ENCODE peak calls at places on chromosomes 3 and 15, in six cellular contexts. One of them, this sample, is unnamed.

GRCh38 chr3:112979244-112979832 is 4.4 kb upstream of the CD200R1 start:
- DNase-seq in K562: peak
- DNase-seq in GM12878: no peak
- DNase-seq in GM12892: no peak
- DNase-seq in H1: no peak
- DNase-seq in HepG2: peak
- DNase-seq in this sample: no peak

GRCh38 chr3:117145677-117146076 is 436.1 kb downstream of the TUSC7 start:
- DNase-seq in K562: no peak
- DNase-seq in HepG2: no peak
- DNase-seq in GM12878: no peak
- DNase-seq in H1: no peak
- DNase-seq in GM12892: no peak
- DNase-seq in this sample: no peak

GRCh38 chr3:67349551-67350174 is 304.7 kb downstream of the SUCLG2 start:
- DNase-seq in K562: no peak
- DNase-seq in H1: no peak
- DNase-seq in HepG2: no peak
- DNase-seq in GM12892: no peak
- DNase-seq in GM12878: peak
- DNase-seq in this sample: no peak

GRCh38 chr3:15330031-15330596 is 2.3 kb downstream of the SH3BP5 start:
- DNase-seq in H1: no peak
- DNase-seq in HepG2: no peak
- DNase-seq in K562: no peak
- DNase-seq in GM12878: no peak
- DNase-seq in GM12892: no peak
- DNase-seq in this sample: no peak

GRCh38 chr3:125236331-125236903 is 23.9 kb upstream of the SLC12A8 start:
- DNase-seq in HepG2: no peak
- DNase-seq in GM12878: no peak
- DNase-seq in K562: no peak
- DNase-seq in GM12892: no peak
- DNase-seq in H1: no peak
- DNase-seq in this sample: no peak

GRCh38 chr3:175186511-175186910 is 327.4 kb downstream of the NAALADL2 start:
- DNase-seq in GM12878: no peak
- DNase-seq in GM12892: no peak
- DNase-seq in H1: no peak
- DNase-seq in HepG2: no peak
- DNase-seq in K562: no peak
- DNase-seq in this sample: no peak

GRCh38 chr3:186014866-186015265 is 77.1 kb upstream of the TRA2B start:
- DNase-seq in H1: no peak
- DNase-seq in K562: no peak
- DNase-seq in GM12878: no peak
- DNase-seq in GM12892: no peak
- DNase-seq in HepG2: no peak
- DNase-seq in this sample: no peak

GRCh38 chr3:150589759-150590158 is 13.4 kb upstream of the SELENOT start:
- DNase-seq in H1: no peak
- DNase-seq in GM12878: no peak
- DNase-seq in K562: peak
- DNase-seq in GM12892: no peak
- DNase-seq in HepG2: no peak
- DNase-seq in this sample: no peak

GRCh38 chr15:63135804-63136203 is 14.1 kb downstream of the LACTB start:
- DNase-seq in H1: no peak
- DNase-seq in K562: no peak
- DNase-seq in GM12892: no peak
- DNase-seq in HepG2: no peak
- DNase-seq in GM12878: no peak
- DNase-seq in this sample: no peak

DNA sequence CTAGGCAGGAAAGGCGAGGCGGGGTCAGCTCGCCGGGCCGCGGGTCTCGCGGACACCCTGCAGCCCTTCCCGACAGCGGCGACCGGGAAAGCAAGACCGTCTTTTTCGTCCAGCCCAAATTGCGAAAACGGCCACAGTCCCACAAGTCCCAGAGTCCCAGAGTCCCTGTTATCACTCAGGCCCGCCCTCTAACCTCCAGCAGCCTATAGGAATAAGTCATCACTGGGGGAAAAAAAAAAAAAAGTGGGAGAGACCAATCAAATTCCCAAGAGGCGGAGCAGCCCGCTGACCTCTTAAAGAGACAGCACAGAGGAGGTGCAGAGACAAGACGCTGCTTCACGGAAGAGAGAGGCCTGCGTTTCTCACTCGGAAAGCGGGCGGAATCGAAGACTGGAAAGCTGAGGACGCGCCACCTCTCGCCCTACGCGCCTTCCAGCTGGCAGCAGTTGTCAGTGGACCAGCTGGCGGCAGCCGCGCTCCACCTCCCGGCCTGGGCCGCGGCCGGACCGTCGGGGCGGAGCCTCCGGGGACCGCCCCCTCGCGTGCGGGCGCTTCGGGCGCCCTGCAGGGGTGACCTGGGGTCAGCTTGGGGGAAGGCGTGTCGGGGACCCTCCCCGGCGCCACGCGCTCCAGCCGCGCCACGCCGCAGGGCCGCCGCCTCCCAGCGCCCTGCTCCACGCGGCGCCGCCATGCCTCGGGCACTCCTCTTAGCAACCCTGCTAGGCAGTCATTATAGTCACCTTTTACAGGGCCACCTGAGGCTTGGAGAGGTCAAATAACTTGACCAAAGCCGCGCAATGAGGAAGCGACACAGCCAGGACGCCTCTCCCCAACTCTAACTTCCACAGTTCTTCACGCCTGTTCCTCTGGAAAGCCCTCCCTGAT is at the start of gene TPRA1:
- DNase-seq in GM12878: peak
- DNase-seq in H1: peak
- DNase-seq in GM12892: peak
- DNase-seq in K562: peak
- DNase-seq in HepG2: peak
- DNase-seq in this sample: peak
- TF ChIP-seq POLR2A in GM12878: peak
- TF ChIP-seq POLR2A in H1: peak
- TF ChIP-seq POLR2A in GM12892: no peak
- TF ChIP-seq POLR2A in K562: no peak
- TF ChIP-seq POLR2A in HepG2: peak
- TF ChIP-seq POLR2A in this sample: peak

GRCh38 chr15:82538961-82539689 is 1.1 kb downstream of the RPS17 start:
- DNase-seq in GM12878: no peak
- DNase-seq in K562: peak
- DNase-seq in H1: no peak
- DNase-seq in HepG2: peak
- DNase-seq in GM12892: no peak
- DNase-seq in this sample: no peak

GRCh38 chr15:82537351-82537908 is 2.8 kb downstream of the RPS17 start:
- DNase-seq in K562: no peak
- DNase-seq in H1: no peak
- DNase-seq in HepG2: no peak
- DNase-seq in GM12878: no peak
- DNase-seq in GM12892: no peak
- DNase-seq in this sample: no peak

GRCh38 chr15:82533801-82534200 is 6.5 kb downstream of the RPS17 start:
- DNase-seq in HepG2: no peak
- DNase-seq in GM12892: no peak
- DNase-seq in H1: no peak
- DNase-seq in GM12878: no peak
- DNase-seq in K562: peak
- DNase-seq in this sample: no peak

GRCh38 chr15:82535566-82536408 is 4.5 kb downstream of the RPS17 start:
- DNase-seq in GM12878: no peak
- DNase-seq in GM12892: no peak
- DNase-seq in HepG2: peak
- DNase-seq in K562: peak
- DNase-seq in H1: no peak
- DNase-seq in this sample: no peak

GRCh38 chr15:82536409-82537350 is 3.6 kb downstream of the RPS17 start:
- DNase-seq in K562: no peak
- DNase-seq in GM12878: no peak
- DNase-seq in GM12892: no peak
- DNase-seq in H1: no peak
- DNase-seq in HepG2: no peak
- DNase-seq in this sample: no peak
- TF ChIP-seq TAF1 in K562: no peak
- TF ChIP-seq TAF1 in GM12878: no peak
- TF ChIP-seq TAF1 in GM12892: no peak
- TF ChIP-seq TAF1 in H1: no peak
- TF ChIP-seq TAF1 in HepG2: no peak
- TF ChIP-seq TAF1 in this sample: no peak

GRCh38 chr3:52770581-52771333 is at the start of gene NEK4:
- DNase-seq in H1: peak
- DNase-seq in HepG2: peak
- DNase-seq in GM12892: peak
- DNase-seq in GM12878: peak
- DNase-seq in K562: peak
- DNase-seq in this sample: peak
- TF ChIP-seq POLR2A in H1: peak
- TF ChIP-seq POLR2A in HepG2: peak
- TF ChIP-seq POLR2A in GM12892: peak
- TF ChIP-seq POLR2A in GM12878: peak
- TF ChIP-seq POLR2A in K562: peak
- TF ChIP-seq POLR2A in this sample: peak

GRCh38 chr3:71582612-71583568 is 638 bp downstream of the FOXP1 start:
- DNase-seq in GM12878: no peak
- DNase-seq in H1: peak
- DNase-seq in K562: peak
- DNase-seq in HepG2: peak
- DNase-seq in GM12892: no peak
- DNase-seq in this sample: no peak
- TF ChIP-seq TAF1 in GM12878: no peak
- TF ChIP-seq TAF1 in H1: no peak
- TF ChIP-seq TAF1 in K562: peak
- TF ChIP-seq TAF1 in HepG2: no peak
- TF ChIP-seq TAF1 in GM12892: no peak
- TF ChIP-seq TAF1 in this sample: no peak

GRCh38 chr15:78859971-78860733 is 12.5 kb upstream of the MORF4L1 start:
- DNase-seq in GM12892: peak
- DNase-seq in H1: peak
- DNase-seq in GM12878: peak
- DNase-seq in K562: peak
- DNase-seq in HepG2: peak
- DNase-seq in this sample: no peak
- TF ChIP-seq POLR2A in GM12892: no peak
- TF ChIP-seq POLR2A in H1: peak
- TF ChIP-seq POLR2A in GM12878: no peak
- TF ChIP-seq POLR2A in K562: no peak
- TF ChIP-seq POLR2A in HepG2: no peak
- TF ChIP-seq POLR2A in this sample: no peak

GRCh38 chr3:133277813-133278212 is 122.0 kb upstream of the BFSP2 start:
- DNase-seq in GM12892: no peak
- DNase-seq in K562: no peak
- DNase-seq in GM12878: no peak
- DNase-seq in H1: no peak
- DNase-seq in HepG2: no peak
- DNase-seq in this sample: no peak

GRCh38 chr3:133283958-133284807 is 115.7 kb upstream of the BFSP2 start:
- DNase-seq in HepG2: no peak
- DNase-seq in GM12878: no peak
- DNase-seq in GM12892: no peak
- DNase-seq in K562: no peak
- DNase-seq in H1: no peak
- DNase-seq in this sample: no peak

GRCh38 chr3:133276594-133276993 is 123.3 kb upstream of the BFSP2 start:
- DNase-seq in GM12878: no peak
- DNase-seq in GM12892: no peak
- DNase-seq in K562: no peak
- DNase-seq in H1: no peak
- DNase-seq in HepG2: no peak
- DNase-seq in this sample: no peak

GRCh38 chr3:133282239-133282638 is 117.6 kb upstream of the BFSP2 start:
- DNase-seq in K562: no peak
- DNase-seq in H1: no peak
- DNase-seq in HepG2: no peak
- DNase-seq in GM12892: no peak
- DNase-seq in GM12878: no peak
- DNase-seq in this sample: no peak

DNA sequence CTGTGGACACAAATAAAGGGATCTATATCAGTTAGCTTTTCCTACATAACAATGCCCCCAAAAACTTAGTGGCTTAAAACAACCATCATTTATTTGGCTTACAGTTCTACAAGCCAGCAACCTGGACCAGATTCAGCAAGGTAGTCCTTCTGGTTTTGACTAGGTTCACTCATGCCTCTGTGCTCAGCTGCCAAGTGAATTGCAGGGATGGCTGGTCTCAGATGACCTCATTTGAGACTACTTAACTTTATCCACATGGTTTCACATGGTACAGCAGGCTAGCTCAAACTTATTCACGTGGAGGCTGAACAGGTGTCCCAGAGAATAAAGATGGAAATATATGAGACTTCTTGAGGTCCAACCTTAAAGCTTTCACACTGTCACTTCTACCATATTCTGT is 119.3 kb upstream of the BFSP2 start:
- DNase-seq in K562: no peak
- DNase-seq in H1: no peak
- DNase-seq in HepG2: no peak
- DNase-seq in GM12878: no peak
- DNase-seq in GM12892: no peak
- DNase-seq in this sample: no peak
- TF ChIP-seq TAF1 in K562: no peak
- TF ChIP-seq TAF1 in H1: no peak
- TF ChIP-seq TAF1 in HepG2: no peak
- TF ChIP-seq TAF1 in GM12878: no peak
- TF ChIP-seq TAF1 in GM12892: no peak
- TF ChIP-seq TAF1 in this sample: no peak

GRCh38 chr3:17221529-17221928 is 336.8 kb downstream of the PLCL2 start:
- DNase-seq in HepG2: no peak
- DNase-seq in H1: no peak
- DNase-seq in K562: no peak
- DNase-seq in GM12878: no peak
- DNase-seq in GM12892: no peak
- DNase-seq in this sample: no peak

GRCh38 chr3:17218587-17218986 is 333.8 kb downstream of the PLCL2 start:
- DNase-seq in H1: no peak
- DNase-seq in HepG2: no peak
- DNase-seq in K562: no peak
- DNase-seq in GM12878: no peak
- DNase-seq in GM12892: no peak
- DNase-seq in this sample: no peak

GRCh38 chr3:17217588-17217987 is 332.8 kb downstream of the PLCL2 start:
- DNase-seq in GM12878: no peak
- DNase-seq in K562: no peak
- DNase-seq in HepG2: no peak
- DNase-seq in H1: no peak
- DNase-seq in GM12892: no peak
- DNase-seq in this sample: no peak

DNA sequence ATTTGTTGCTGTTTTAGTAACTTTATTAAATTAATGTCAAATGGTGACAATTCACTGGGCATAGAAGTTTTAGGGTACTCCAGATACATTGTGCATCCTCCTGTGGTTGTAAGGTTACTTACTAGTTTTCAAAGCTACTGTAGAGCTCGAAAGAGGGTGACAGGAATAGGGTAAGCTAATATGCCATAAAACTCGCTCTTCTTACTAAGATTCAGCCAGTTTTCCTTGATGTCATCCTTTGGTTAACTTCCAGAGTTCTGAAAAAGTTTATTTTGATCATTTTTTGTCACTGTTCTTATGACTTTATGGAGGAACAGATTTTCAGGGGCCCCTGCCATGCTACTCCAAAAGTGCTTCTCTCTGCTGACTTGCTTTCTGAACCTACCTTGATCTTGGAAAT is 334.8 kb downstream of the PLCL2 start:
- DNase-seq in GM12892: no peak
- DNase-seq in K562: no peak
- DNase-seq in HepG2: no peak
- DNase-seq in H1: no peak
- DNase-seq in GM12878: no peak
- DNase-seq in this sample: no peak
- TF ChIP-seq POLR2A in GM12892: no peak
- TF ChIP-seq POLR2A in K562: no peak
- TF ChIP-seq POLR2A in HepG2: no peak
- TF ChIP-seq POLR2A in H1: no peak
- TF ChIP-seq POLR2A in GM12878: no peak
- TF ChIP-seq POLR2A in this sample: no peak

This sample was measured in GM12891.